ENCODE peak calls at places on chromosomes 7 and 10, in nine cellular contexts. D is OCI-LY7; F is PC-3; Z is SJSA1; N is CD8-positive, alpha-beta T cell; P is uterus; J is suprapubic skin; C is colonic mucosa; K is neuronal stem cell. R is an unnamed sample. For H3K36me3, the result is how much of the 10 kb centered on the place peaks cover.

GRCh38 chr10:34538291-34538829 is 276.7 kb downstream of the PARD3 start:
- DNase-seq in C (no peak), F (no peak), J (no peak), P (no peak), N (no peak), Z (no peak), K (no peak), D (peak), R (no peak)

GRCh38 chr10:61164458-61165160 is 220.6 kb upstream of the RHOBTB1 start:
- DNase-seq in C (no peak), P (peak), K (no peak), N (no peak), Z (no peak), J (peak), F (peak), D (no peak), R (no peak)

GRCh38 chr7:105876964-105877601 is 684 bp upstream of the ATXN7L1 start:
- DNase-seq in D (no peak), F (peak), C (peak), J (peak), N (no peak), K (peak), Z (no peak), P (peak), R (no peak)

GRCh38 chr10:22681783-22682183 is 32.6 kb downstream of the PIP4K2A start:
- DNase-seq in F (peak), P (no peak), N (peak), K (no peak), C (no peak), D (no peak), J (no peak), Z (no peak), R (no peak)

GRCh38 chr10:70565556-70566514 is 36.7 kb downstream of the PRF1 start:
- DNase-seq in N (no peak), F (no peak), Z (no peak), D (no peak), P (no peak), K (no peak), C (no peak), J (no peak), R (no peak)

GRCh38 chr7:100546129-100546867 is 7.3 kb downstream of the AGFG2 start:
- DNase-seq in Z (no peak), J (no peak), K (no peak), N (no peak), D (no peak), P (no peak), C (peak), F (peak), R (no peak)

GRCh38 chr7:69002416-69002815 is 595.9 kb upstream of the AUTS2 start:
- DNase-seq in J (no peak), F (no peak), K (no peak), P (no peak), N (no peak), D (no peak), C (no peak), Z (no peak), R (no peak)

GRCh38 chr10:114239117-114239993 is at the start of gene VWA2:
- DNase-seq in Z (no peak), K (peak), D (peak), P (no peak), C (peak), N (no peak), F (no peak), J (no peak), R (peak)

GRCh38 chr10:100510533-100511308 is 8.9 kb downstream of the SEC31B start:
- DNase-seq in K (no peak), D (no peak), N (peak), F (peak), J (no peak), P (no peak), C (no peak), Z (no peak), R (no peak)

GRCh38 chr10:5448333-5449048 is 36.1 kb downstream of the NET1 start:
- DNase-seq in C (no peak), J (no peak), N (no peak), K (no peak), D (no peak), P (no peak), Z (no peak), F (no peak), R (no peak)

GRCh38 chr10:5445006-5445405 is 32.6 kb downstream of the NET1 start:
- DNase-seq in J (no peak), D (no peak), P (no peak), K (no peak), N (no peak), Z (no peak), C (no peak), F (no peak), R (no peak)

GRCh38 chr10:5447611-5448071 is 35.3 kb downstream of the NET1 start:
- DNase-seq in P (no peak), K (no peak), J (no peak), D (peak), Z (no peak), C (no peak), N (no peak), F (no peak), R (no peak)

GRCh38 chr10:5446390-5446926 is 34.1 kb downstream of the NET1 start:
- DNase-seq in J (peak), Z (peak), F (peak), K (peak), N (peak), D (peak), C (peak), P (peak), R (peak)

GRCh38 chr10:5447071-5447470 is 34.7 kb downstream of the NET1 start:
- DNase-seq in P (no peak), Z (no peak), D (no peak), N (no peak), F (no peak), K (no peak), J (no peak), C (no peak), R (no peak)
- H3K27ac ChIP-seq in P (peak), Z (peak), D (peak), N (peak), F (peak), K (no peak), J (peak), C (peak), R (peak)

DNA sequence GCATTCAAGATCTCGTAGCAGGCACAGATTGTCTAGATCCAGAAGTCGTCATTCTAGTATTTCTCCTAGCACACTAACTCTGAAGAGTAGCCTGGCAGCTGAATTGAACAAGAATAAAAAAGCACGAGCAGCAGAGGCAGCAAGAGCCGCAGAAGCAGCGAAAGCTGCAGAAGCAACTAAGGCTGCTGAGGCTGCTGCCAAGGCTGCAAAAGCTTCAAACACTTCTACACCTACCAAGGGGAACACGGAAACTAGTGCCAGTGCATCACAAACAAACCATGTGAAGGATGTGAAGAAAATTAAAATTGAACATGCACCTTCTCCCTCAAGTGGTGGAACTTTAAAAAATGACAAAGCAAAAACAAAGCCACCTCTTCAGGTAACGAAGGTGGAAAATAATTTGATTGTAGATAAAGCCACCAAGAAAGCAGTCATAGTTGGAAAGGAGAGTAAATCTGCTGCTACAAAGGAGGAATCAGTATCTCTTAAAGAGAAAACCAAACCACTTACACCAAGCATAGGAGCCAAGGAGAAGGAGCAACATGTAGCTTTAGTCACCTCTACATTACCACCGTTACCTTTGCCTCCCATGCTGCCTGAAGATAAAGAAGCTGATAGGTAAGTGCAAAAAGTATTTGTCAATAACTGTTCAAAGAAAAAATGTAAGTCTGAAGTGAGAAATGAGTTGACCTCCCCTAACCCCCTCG is 37.7 kb downstream of the CDK13 start:
- DNase-seq in D (peak), P (no peak), K (no peak), J (no peak), F (no peak), C (no peak), Z (no peak), N (no peak), R (peak)
- H3K36me3 ChIP-seq in D (half or more), P (under half), K (under half), J (under half), F (under half), C (under half), Z (under half), N (under half), R (under half)

GRCh38 chr10:655184-655583 is 34.3 kb downstream of the DIP2C start:
- DNase-seq in N (no peak), Z (no peak), D (no peak), P (no peak), K (no peak), J (no peak), C (no peak), F (no peak), R (no peak)

GRCh38 chr10:653991-654646 is 35.3 kb downstream of the DIP2C start:
- DNase-seq in D (no peak), P (no peak), J (no peak), C (peak), K (no peak), F (no peak), Z (no peak), N (no peak), R (no peak)

GRCh38 chr10:656883-657282 is 32.6 kb downstream of the DIP2C start:
- DNase-seq in C (no peak), D (no peak), F (no peak), P (no peak), Z (no peak), J (no peak), K (no peak), N (no peak), R (no peak)

GRCh38 chr10:652226-652625 is 37.2 kb downstream of the DIP2C start:
- DNase-seq in Z (no peak), P (no peak), N (no peak), F (no peak), J (no peak), K (no peak), D (no peak), C (no peak), R (no peak)

GRCh38 chr10:654647-654996 is 34.8 kb downstream of the DIP2C start:
- DNase-seq in C (no peak), D (no peak), Z (no peak), J (no peak), N (no peak), P (no peak), F (no peak), K (no peak), R (no peak)
- H3K4me3 ChIP-seq in C (no peak), D (no peak), Z (no peak), J (no peak), N (no peak), P (no peak), F (no peak), K (no peak), R (no peak)

GRCh38 chr10:32139223-32140073 is 83.2 kb upstream of the KIF5B start:
- DNase-seq in P (peak), J (peak), D (no peak), N (no peak), Z (peak), C (peak), K (peak), F (peak), R (no peak)
- H3K27ac ChIP-seq in P (peak), J (peak), D (no peak), N (no peak), Z (peak), C (peak), K (peak), F (peak), R (no peak)

GRCh38 chr7:3264693-3265339 is 36.2 kb upstream of the SDK1 start:
- DNase-seq in P (no peak), Z (no peak), J (no peak), K (no peak), C (no peak), D (no peak), F (no peak), N (no peak), R (no peak)
- H3K36me3 ChIP-seq in P (under half), Z (under half), J (under half), K (under half), C (under half), D (under half), F (under half), N (under half), R (under half)

DNA sequence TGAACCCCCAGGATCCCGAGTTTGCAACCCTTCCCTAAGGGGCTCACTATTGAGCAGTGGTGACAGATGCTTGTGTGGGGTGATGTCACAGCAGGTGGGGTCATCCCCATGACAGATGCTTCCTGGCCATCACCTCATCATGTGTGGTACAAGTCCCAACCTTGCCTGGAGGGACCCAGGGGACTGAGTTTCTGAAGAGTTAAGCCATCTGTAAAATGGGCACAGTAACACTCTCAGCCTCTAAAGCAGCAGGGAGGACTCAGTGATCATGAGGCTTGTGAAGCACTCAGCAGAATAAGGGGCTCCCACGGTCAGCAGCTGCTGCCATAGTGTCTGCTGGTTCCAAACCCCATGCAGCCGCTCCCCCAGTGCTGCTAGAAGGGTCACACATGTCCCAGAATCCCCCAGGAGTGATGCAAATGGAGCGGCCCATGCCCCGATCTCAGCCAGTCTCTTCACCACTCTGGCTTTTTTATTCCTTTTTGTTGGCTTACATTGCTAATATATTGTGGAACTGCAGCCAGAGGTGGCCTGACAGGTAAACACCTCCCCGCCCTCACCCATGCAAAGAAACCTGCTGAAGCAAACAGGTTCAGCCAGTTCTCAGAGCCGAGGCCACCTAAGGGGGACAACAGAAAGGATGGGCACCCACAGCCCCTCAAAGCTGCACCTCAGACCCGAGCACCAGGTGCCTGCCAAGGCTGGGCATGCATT is 102.1 kb upstream of the PDGFA start:
- DNase-seq in C (peak), P (no peak), J (no peak), F (peak), K (no peak), N (no peak), D (no peak), Z (no peak), R (no peak)
- H3K4me3 ChIP-seq in C (no peak), P (no peak), J (no peak), F (no peak), K (no peak), N (no peak), D (no peak), Z (no peak), R (no peak)

GRCh38 chr7:112462236-112462635 is 12.0 kb downstream of the IFRD1 start:
- DNase-seq in J (no peak), C (peak), D (no peak), N (no peak), Z (no peak), K (no peak), F (peak), P (peak), R (no peak)
- H3K27ac ChIP-seq in J (peak), C (no peak), D (no peak), N (no peak), Z (no peak), K (no peak), F (no peak), P (no peak), R (no peak)

DNA sequence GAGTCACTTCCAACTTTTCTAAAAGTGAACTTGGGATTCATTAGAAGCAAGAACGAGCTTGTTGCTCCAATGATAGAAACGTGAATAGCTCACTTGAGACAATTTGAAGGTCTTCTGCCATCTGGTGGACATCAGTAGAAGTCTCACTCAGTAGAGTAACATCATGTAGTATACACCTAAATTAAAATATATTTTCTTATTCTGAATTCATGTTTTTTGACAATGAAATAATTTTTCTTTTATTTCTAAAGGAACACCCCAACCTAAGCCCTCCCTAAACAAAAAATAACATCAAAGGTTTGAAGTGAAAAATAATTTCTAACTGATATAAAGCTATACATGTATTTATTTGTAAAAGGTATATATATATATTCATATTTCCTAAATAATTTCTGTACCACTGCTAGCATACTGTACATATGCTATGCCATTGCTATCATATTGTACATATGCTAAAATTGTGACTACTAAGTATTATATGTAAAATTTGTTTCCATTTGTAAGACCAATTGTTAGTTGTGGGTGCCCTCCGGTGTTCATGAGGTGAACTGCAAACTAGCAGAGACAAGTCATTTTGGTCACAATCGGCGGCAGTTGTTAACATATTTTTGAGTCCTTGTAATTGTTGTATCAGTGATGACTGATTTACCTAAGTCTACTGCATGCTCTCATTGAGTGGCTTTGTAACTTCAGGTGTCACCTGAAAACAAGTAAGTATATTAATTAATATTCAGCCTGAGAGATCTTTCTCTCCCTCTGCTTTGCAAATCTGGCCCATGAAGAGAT is 121.9 kb downstream of the PTPRZ1 start:
- DNase-seq in Z (peak), D (peak), K (peak), J (no peak), N (no peak), P (peak), C (peak), F (peak), R (no peak)
- H3K36me3 ChIP-seq in Z (under half), D (under half), K (under half), J (under half), N (under half), P (under half), C (under half), F (under half), R (under half)

R was measured in naive thymus-derived CD4-positive, alpha-beta T cell.